ENCODE peak calls at places on chromosomes 11 and 22, in six cellular contexts. Q is dorsolateral prefrontal cortex, S is mammary epithelial cell, B is upper lobe of right lung, H is tibial nerve, C is astrocyte of the cerebellum. L is an unnamed sample.

GRCh38 chr11:88632163-88632562 is 294.6 kb upstream of the CTSC start:
- DNase-seq in S (no peak), C (no peak), H (no peak), Q (no peak), B (no peak), L (no peak)

GRCh38 chr22:30023099-30023498 is 57.2 kb upstream of the HORMAD2 start:
- DNase-seq in Q (no peak), S (no peak), H (no peak), B (no peak), C (no peak), L (no peak)

GRCh38 chr22:17919276-17920144 is 104.9 kb downstream of the MICAL3 start:
- DNase-seq in C (no peak), B (no peak), S (no peak), H (no peak), Q (peak), L (no peak)

GRCh38 chr11:28227460-28227859 is 119.3 kb downstream of the METTL15 start:
- DNase-seq in Q (no peak), B (no peak), S (no peak), H (no peak), C (no peak), L (peak)

GRCh38 chr11:113289341-113290187 is 24.8 kb upstream of the TTC12 start:
- DNase-seq in H (peak), C (peak), B (peak), S (peak), Q (peak), L (peak)

GRCh38 chr22:49188091-49188490 is 639.6 kb downstream of the BRD1 start:
- DNase-seq in H (no peak), B (no peak), Q (no peak), C (no peak), S (no peak), L (no peak)

GRCh38 chr11:123255909-123256308 is 60.9 kb upstream of the CLMP start:
- DNase-seq in H (no peak), B (no peak), S (no peak), C (no peak), Q (no peak), L (peak)

GRCh38 chr11:28342704-28343103 is 234.5 kb downstream of the METTL15 start:
- DNase-seq in S (no peak), B (no peak), Q (no peak), H (no peak), C (no peak), L (peak)

GRCh38 chr11:134574425-134574824 is 162.4 kb upstream of the B3GAT1 start:
- DNase-seq in S (no peak), Q (no peak), C (no peak), H (no peak), B (no peak), L (no peak)

GRCh38 chr11:95248666-95249467 is 17.9 kb upstream of the SESN3 start:
- DNase-seq in C (no peak), S (no peak), Q (no peak), B (no peak), H (no peak), L (no peak)

GRCh38 chr11:45580399-45580798 is 85.0 kb downstream of the CHST1 start:
- DNase-seq in C (peak), S (peak), B (peak), H (no peak), Q (no peak), L (peak)

GRCh38 chr11:37861671-37862070 is 1263.6 kb upstream of the RAG2 start:
- DNase-seq in C (no peak), B (no peak), S (no peak), H (no peak), Q (no peak), L (no peak)

GRCh38 chr22:24805790-24806662 is at the start of gene SGSM1:
- DNase-seq in C (no peak), B (peak), Q (peak), H (peak), S (peak), L (peak)

GRCh38 chr11:18393581-18394299 is 623 bp upstream of the LDHA start:
- DNase-seq in H (peak), S (no peak), C (no peak), Q (no peak), B (no peak), L (no peak)

GRCh38 chr11:81394324-81394723 is 1339.3 kb downstream of the FAM181B start:
- DNase-seq in Q (no peak), B (no peak), S (no peak), H (no peak), C (no peak), L (no peak)

GRCh38 chr11:30511408-30511807 is 74.7 kb downstream of the MPPED2 start:
- DNase-seq in S (no peak), Q (no peak), B (no peak), C (no peak), H (no peak), L (no peak)

GRCh38 chr11:45252134-45252856 is 33.8 kb downstream of the SYT13 start:
- DNase-seq in C (no peak), S (no peak), H (no peak), Q (no peak), B (peak), L (peak)

GRCh38 chr22:31951201-31952093 is 7.1 kb downstream of the YWHAH start:
- DNase-seq in Q (peak), B (peak), C (no peak), S (no peak), H (no peak), L (no peak)
- H3K4me3 ChIP-seq in Q (peak), B (no peak), C (no peak), S (no peak), H (no peak), L (no peak)

DNA sequence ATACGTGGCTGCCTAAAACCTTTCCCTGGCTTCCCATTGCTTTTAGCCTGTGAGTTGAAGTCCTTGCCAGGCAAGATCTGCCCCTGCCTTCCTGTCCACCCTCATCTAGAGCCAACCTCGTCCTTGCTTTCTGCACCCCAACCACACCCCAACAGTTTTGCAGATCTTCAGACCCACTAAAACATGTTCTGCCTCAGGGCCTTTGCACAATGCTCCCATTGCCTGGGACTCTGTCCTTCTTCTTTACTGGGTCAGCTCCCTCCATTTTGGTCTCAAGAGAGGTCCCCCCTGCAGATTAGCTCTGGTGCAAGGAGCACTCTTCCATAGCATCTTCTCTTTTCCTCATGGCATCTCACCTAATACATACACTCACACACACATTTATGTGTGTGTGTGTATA is 8.4 kb upstream of the ANAPC15 start:
- DNase-seq in B (no peak), S (no peak), C (no peak), Q (no peak), H (no peak), L (no peak)
- TF ChIP-seq CTCF in B (no peak), S (no peak), C (no peak), Q (no peak), H (no peak), L (no peak)

GRCh38 chr11:121426476-121427454 is 25.3 kb upstream of the SORL1 start:
- DNase-seq in B (peak), Q (peak), C (no peak), S (no peak), H (no peak), L (no peak)
- H3K4me3 ChIP-seq in B (peak), Q (peak), C (peak), S (no peak), H (peak), L (no peak)

GRCh38 chr11:79159657-79160450 is 281.0 kb downstream of the TENM4 start:
- DNase-seq in S (no peak), B (no peak), H (no peak), Q (no peak), C (no peak), L (no peak)
- TF ChIP-seq CTCF in S (peak), B (no peak), H (no peak), Q (peak), C (peak), L (no peak)

GRCh38 chr11:21426931-21427330 is 757.5 kb downstream of the NELL1 start:
- DNase-seq in H (no peak), B (no peak), C (no peak), S (no peak), Q (no peak), L (no peak)
- H3K4me3 ChIP-seq in H (no peak), B (no peak), C (no peak), S (no peak), Q (no peak), L (no peak)

GRCh38 chr11:13970986-13971385 is 8.5 kb downstream of the SPON1 start:
- DNase-seq in S (peak), H (no peak), Q (no peak), B (no peak), C (no peak), L (no peak)
- TF ChIP-seq CTCF in S (peak), H (peak), Q (peak), B (peak), C (no peak), L (no peak)

DNA sequence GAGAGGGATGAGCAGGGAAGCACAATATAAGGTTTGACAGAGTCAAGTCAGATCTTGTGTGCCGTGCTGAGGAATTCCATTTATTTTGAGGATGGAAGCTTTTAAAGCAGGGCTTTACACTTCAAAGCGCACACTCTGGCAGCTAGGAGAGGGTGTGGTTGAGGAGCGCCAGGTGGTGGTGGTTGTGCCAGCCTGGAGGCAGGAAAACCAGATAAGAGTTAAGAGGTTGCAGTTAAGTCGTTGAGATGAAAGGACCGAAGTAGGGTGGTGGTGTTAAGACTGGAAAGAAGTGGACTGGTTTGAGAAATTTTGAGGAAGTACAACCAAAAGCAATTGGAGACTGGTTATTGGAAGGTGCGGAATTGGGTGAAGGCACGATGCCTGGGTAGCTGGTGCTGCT is 231.6 kb upstream of the TBCEL start:
- DNase-seq in S (no peak), H (no peak), Q (no peak), C (no peak), B (no peak), L (no peak)
- H3K4me3 ChIP-seq in S (no peak), H (no peak), Q (no peak), C (no peak), B (no peak), L (no peak)

GRCh38 chr11:76379811-76380160 is 1.1 kb downstream of the THAP12 start:
- DNase-seq in Q (no peak), B (no peak), S (no peak), C (no peak), H (no peak), L (no peak)

GRCh38 chr11:76382209-76382608 is 1.1 kb downstream of the GVQW3 start:
- DNase-seq in H (no peak), B (no peak), Q (no peak), C (no peak), S (no peak), L (no peak)

GRCh38 chr11:76380161-76380976 is 563 bp downstream of the THAP12 start:
- DNase-seq in Q (peak), C (no peak), H (no peak), B (peak), S (peak), L (peak)

GRCh38 chr11:76376746-76377558 is 4.0 kb downstream of the THAP12 start:
- DNase-seq in H (no peak), B (no peak), Q (no peak), S (no peak), C (no peak), L (no peak)

DNA sequence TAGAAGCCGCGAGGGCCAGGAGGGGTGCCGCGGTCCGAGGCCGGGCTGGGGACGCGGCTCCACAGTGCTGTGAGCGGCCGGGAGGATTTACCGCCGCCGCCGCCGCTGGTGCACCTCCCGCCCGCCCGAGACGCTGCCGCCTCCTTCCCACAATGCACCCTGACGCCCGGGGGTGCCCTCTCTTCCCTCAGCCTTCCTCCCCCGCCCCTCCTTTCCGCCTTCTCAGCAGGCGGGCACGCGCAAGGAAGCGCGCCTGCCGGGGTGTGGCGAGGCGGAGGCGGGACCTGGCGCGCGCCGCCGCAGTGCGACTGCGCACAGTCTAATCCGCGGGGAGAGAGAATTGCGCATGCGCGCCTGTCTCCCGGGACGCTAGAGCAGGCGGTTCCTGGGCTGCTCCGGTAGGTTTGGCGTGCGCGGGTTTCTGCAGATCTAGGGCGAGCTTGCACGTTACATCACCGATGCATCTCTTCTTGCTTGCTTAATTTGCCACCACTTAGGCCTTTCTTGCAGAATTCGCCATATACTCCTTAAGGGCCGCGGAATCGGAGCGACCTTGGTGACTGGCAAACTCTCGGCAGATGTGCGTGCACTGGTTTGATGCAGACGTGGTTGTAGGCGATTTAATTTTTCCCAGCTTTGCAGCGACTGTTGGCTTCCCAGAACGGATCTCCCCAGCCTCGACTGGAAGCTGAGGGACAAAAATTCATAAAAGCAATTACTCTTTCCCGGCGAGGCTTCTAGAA is at the start of the genes GVQW3 and THAP12:
- DNase-seq in Q (peak), B (peak), C (peak), H (peak), S (peak), L (peak)
- TF ChIP-seq CTCF in Q (peak), B (peak), C (no peak), H (no peak), S (peak), L (no peak)

DNA sequence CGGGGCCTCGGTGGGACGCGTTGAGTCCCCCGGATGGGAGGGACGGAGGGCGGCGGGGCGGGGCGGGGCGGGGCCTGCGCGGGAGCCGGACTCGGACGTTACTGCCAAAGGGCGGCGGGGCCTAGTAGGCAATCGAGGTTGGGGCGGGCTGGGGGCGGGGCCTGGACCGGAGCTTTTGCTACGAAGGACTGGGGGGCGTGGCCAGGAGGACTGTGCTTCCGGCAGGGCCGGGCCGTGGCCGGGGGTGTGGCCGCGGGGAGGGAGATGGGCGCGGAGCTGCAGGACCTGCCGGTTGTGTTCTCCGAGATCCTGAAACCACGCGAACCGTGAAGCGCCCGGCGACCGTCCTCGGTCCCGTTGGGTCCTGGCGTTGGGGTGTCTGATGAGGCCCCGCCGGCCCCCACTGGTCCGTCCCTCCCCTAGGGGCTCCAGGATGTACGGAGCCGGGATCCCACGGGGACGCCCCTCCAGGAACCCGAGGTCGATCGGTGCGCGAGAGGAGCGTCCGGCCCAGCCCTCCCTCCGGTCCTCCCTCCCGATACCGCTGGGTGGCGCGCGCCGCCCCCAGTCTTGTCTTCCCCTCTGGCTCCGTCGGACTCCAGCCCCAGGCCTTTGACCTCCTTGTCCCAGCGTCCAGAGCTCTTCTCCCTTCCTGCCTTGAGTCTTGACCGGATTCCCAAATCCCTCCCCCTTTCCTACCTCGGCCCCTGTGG is 649 bp upstream of the NUDT8 start:
- DNase-seq in Q (peak), H (peak), B (peak), S (peak), C (peak), L (peak)
- H3K4me3 ChIP-seq in Q (peak), H (peak), B (peak), S (peak), C (peak), L (peak)